ENCODE peak calls at places on chromosomes 1 and 21, in eight cellular contexts. J is kidney, L is epithelial cell of esophagus, N is cardiac muscle cell, T is foreskin fibroblast, P is heart right ventricle, B is endothelial cell of umbilical vein, H is GM23338. G is an unnamed sample.

GRCh38 chr1:43975249-43975961 is 645 bp downstream of the ATP6V0B start:
- DNase-seq in P (peak; percentile 55), L (peak; percentile 46), N (peak; percentile 30), J (peak; percentile 93), H (peak; percentile 56), T (no peak), B (peak; percentile 35), G (no peak)

GRCh38 chr1:207888647-207889046 is 22.3 kb downstream of the CD34 start:
- DNase-seq in L (no peak), H (no peak), J (no peak), T (peak; percentile 35), N (peak; percentile 73), P (peak; percentile 53), B (peak; percentile 26), G (no peak)

GRCh38 chr21:27681841-27682240 is 715.0 kb upstream of the ADAMTS5 start:
- DNase-seq in L (peak; percentile 34), P (no peak), B (peak; percentile 69), J (no peak), N (peak; percentile 53), T (no peak), H (no peak), G (no peak)

GRCh38 chr1:92795166-92795565 is 10.3 kb upstream of the EVI5 start:
- DNase-seq in N (peak; percentile 73), P (no peak), H (no peak), T (peak; percentile 28), L (no peak), B (no peak), J (no peak), G (no peak)

GRCh38 chr1:229224308-229224707 is 46.6 kb upstream of the RAB4A start:
- DNase-seq in H (no peak), T (no peak), L (peak; percentile 45), N (peak; percentile 63), B (no peak), J (no peak), P (no peak), G (no peak)

GRCh38 chr1:156638596-156638995 is 3.3 kb upstream of the BCAN start:
- DNase-seq in B (no peak), H (no peak), T (no peak), L (no peak), P (no peak), N (no peak), J (peak; percentile 16), G (no peak)

GRCh38 chr1:214444159-214444939 is 107.1 kb downstream of the PTPN14 start:
- DNase-seq in T (no peak), B (no peak), J (no peak), L (no peak), P (no peak), N (no peak), H (no peak), G (no peak)

GRCh38 chr1:203307690-203308126 is 2.4 kb downstream of the BTG2 start:
- DNase-seq in B (no peak), J (no peak), P (no peak), H (peak; percentile 77), L (no peak), T (no peak), N (no peak), G (no peak)

GRCh38 chr21:28758042-28758882 is 234.4 kb downstream of the LTN1 start:
- DNase-seq in B (no peak), H (no peak), T (no peak), N (no peak), P (no peak), L (peak; percentile 68), J (no peak), G (no peak)

GRCh38 chr1:11999236-11999635 is 19.0 kb downstream of the MFN2 start:
- DNase-seq in N (no peak), J (no peak), L (no peak), H (no peak), B (no peak), P (no peak), T (no peak), G (no peak)

GRCh38 chr1:202214089-202214843 is 20.7 kb downstream of the LGR6 start:
- DNase-seq in N (no peak), B (no peak), H (peak; percentile 72), J (peak; percentile 76), L (no peak), P (no peak), T (no peak), G (no peak)

GRCh38 chr1:226662704-226663326 is 76.3 kb downstream of the ITPKB start:
- DNase-seq in B (peak; percentile 86), N (peak; percentile 87), H (no peak), P (peak; percentile 54), L (peak; percentile 96), J (peak; percentile 88), T (peak; percentile 97), G (peak; percentile 84)

GRCh38 chr1:241637604-241638003 is 2.6 kb downstream of the CHML start:
- DNase-seq in P (no peak), L (peak; percentile 48), J (no peak), N (no peak), H (no peak), T (no peak), B (no peak), G (no peak)

GRCh38 chr1:31937300-31938183 is 626 bp downstream of the PTP4A2 start:
- DNase-seq in P (peak; percentile 84), T (peak; percentile 61), B (peak; percentile 60), L (peak; percentile 60), N (peak; percentile 81), J (peak; percentile 95), H (peak; percentile 55), G (no peak)

GRCh38 chr1:202013601-202014000 is 3.2 kb downstream of the ELF3 start:
- DNase-seq in L (no peak), J (no peak), N (no peak), H (no peak), P (no peak), T (no peak), B (no peak), G (no peak)

GRCh38 chr1:245822997-245823396 is 668.2 kb downstream of the KIF26B start:
- DNase-seq in P (no peak), B (no peak), H (no peak), T (peak; percentile 88), L (peak; percentile 88), J (no peak), N (peak; percentile 95), G (peak; percentile 92)

GRCh38 chr1:11318982-11319381 is 46.0 kb downstream of the UBIAD1 start:
- DNase-seq in T (no peak), N (no peak), L (no peak), H (peak; percentile 72), P (no peak), B (no peak), J (no peak), G (no peak)

GRCh38 chr1:20404466-20404865 is 81.5 kb downstream of the CAMK2N1 start:
- DNase-seq in J (no peak), P (no peak), L (no peak), N (no peak), H (peak; percentile 54), B (no peak), T (no peak), G (no peak)

GRCh38 chr21:15034126-15034848 is 30.5 kb downstream of the NRIP1 start:
- DNase-seq in J (no peak), B (peak; percentile 29), L (no peak), P (no peak), N (peak; percentile 46), H (no peak), T (peak; percentile 43), G (no peak)

GRCh38 chr1:12015001-12015491 is 4.3 kb upstream of the MIIP start:
- DNase-seq in T (peak; percentile 61), L (peak; percentile 83), N (no peak), B (no peak), J (no peak), P (no peak), H (no peak), G (no peak)

GRCh38 chr1:33099290-33100118 is 18.6 kb downstream of the AZIN2 start:
- DNase-seq in B (no peak), J (peak; percentile 69), H (peak; percentile 61), T (peak; percentile 100), L (peak; percentile 97), P (no peak), N (peak; percentile 100), G (peak; percentile 97)

GRCh38 chr1:242731446-242731845 is 206.9 kb upstream of the PLD5 start:
- DNase-seq in T (no peak), P (no peak), B (no peak), L (no peak), H (no peak), N (no peak), J (no peak), G (no peak)

GRCh38 chr1:77281491-77282186 is at the start of gene AK5:
- DNase-seq in T (peak; percentile 64), P (peak; percentile 32), L (peak; percentile 63), J (peak; percentile 77), H (peak; percentile 75), B (peak; percentile 59), N (peak; percentile 70), G (no peak)

GRCh38 chr21:35853321-35853922 is 206.9 kb downstream of the SETD4 start:
- DNase-seq in N (no peak), B (peak; percentile 19), L (no peak), T (no peak), H (no peak), P (no peak), J (no peak), G (no peak)

GRCh38 chr1:201480231-201481003 is 11.4 kb upstream of the PHLDA3 start:
- DNase-seq in T (peak; percentile 63), H (peak; percentile 96), N (peak; percentile 85), B (no peak), L (peak; percentile 100), P (peak; percentile 84), J (peak; percentile 95), G (no peak)

GRCh38 chr1:54158071-54158470 is 5.3 kb upstream of the CDCP2 start:
- DNase-seq in H (no peak), J (no peak), B (no peak), P (no peak), L (peak; percentile 73), N (no peak), T (no peak), G (no peak)

GRCh38 chr1:2468041-2468472 is 8.0 kb upstream of the PLCH2 start:
- DNase-seq in H (peak; percentile 75), J (no peak), P (peak; percentile 38), N (peak; percentile 26), L (no peak), T (no peak), B (peak; percentile 5), G (no peak)
- H3K4me3 ChIP-seq in H (no peak overlapping the region), J (no peak overlapping the region), P (no peak overlapping the region), N (no peak overlapping the region), L (no peak overlapping the region), T (no peak overlapping the region), B (no peak overlapping the region), G (no peak overlapping the region)

GRCh38 chr1:16205333-16205671 is 7.2 kb downstream of the ARHGEF19 start:
- DNase-seq in T (no peak), B (no peak), N (no peak), P (no peak), H (no peak), L (no peak), J (no peak), G (no peak)
- TF ChIP-seq CTCF in T (no peak), B (no peak), N (no peak), P (no peak), H (no peak), L (no peak), J (no peak), G (no peak)

GRCh38 chr1:6208723-6209660 is 3.1 kb downstream of the RNF207 start:
- DNase-seq in P (peak; percentile 63), H (peak; percentile 61), N (peak; percentile 66), J (peak; percentile 79), T (peak; percentile 66), B (peak; percentile 57), L (peak; percentile 33), G (no peak)
- H3K4me3 ChIP-seq in P (peak overlapping the region; percentile 53), H (peak overlapping the region; percentile 55), N (peak overlapping the region; percentile 17), J (no peak overlapping the region), T (peak overlapping the region; percentile 24), B (no peak overlapping the region), L (peak overlapping the region; percentile 25), G (no peak overlapping the region)

GRCh38 chr21:18803624-18804023 is 400.0 kb upstream of the TMPRSS15 start:
- DNase-seq in J (no peak), P (no peak), H (no peak), T (no peak), N (no peak), L (no peak), B (no peak), G (no peak)

GRCh38 chr21:18801468-18801867 is 397.9 kb upstream of the TMPRSS15 start:
- DNase-seq in L (peak; percentile 3), B (peak; percentile 30), T (no peak), N (peak; percentile 1), P (no peak), H (peak; percentile 48), J (no peak), G (no peak)
- TF ChIP-seq CTCF in L (no peak), B (peak; percentile 15), T (no peak), N (no peak), P (peak; percentile 38), H (peak; percentile 53), J (no peak), G (no peak)